ENCODE peak calls at places on chromosomes 4 and X, in seven cellular contexts. R is activated naive CD8-positive, alpha-beta T cell treated with anti-CD3 and anti-CD28 coated beads, Interleukin-2, amount 50 U/mL, for 24 hours; X is astrocyte of the spinal cord; Z is activated CD8-positive, alpha-beta memory T cell treated with anti-CD3 and anti-CD28 coated beads for 1 hour; H is activated T-helper 2 cell treated with anti-CD3 and anti-CD28 coated beads, Interferon-gamma antibody, Interleukin-2, Interleukin-4, amounts not matched to agents 10 μg/mL and 5 μg/mL and 100 μg/mL, durations not matched to agents 14 hours and 24 hours and 36 hours; S is NCI-H748 treated with DMSO at 0.1 percent for 48 hours; C is memory B cell. I is an unnamed sample.

GRCh38 chr4:28357985-28358384 is 1497.3 kb downstream of the STIM2 start:
- DNase-seq in R (no peak), H (no peak), X (no peak), Z (no peak), S (no peak), C (no peak), I (no peak)

GRCh38 chr4:100162027-100162685 is 28.1 kb downstream of the DDIT4L start:
- DNase-seq in Z (no peak), H (no peak), R (no peak), C (no peak), S (no peak), X (no peak), I (no peak)

GRCh38 chr4:612052-612748 is 13.2 kb upstream of the PDE6B start:
- DNase-seq in R (no peak), C (no peak), S (no peak), X (no peak), H (no peak), Z (no peak), I (no peak)

GRCh38 chr4:102338405-102338804 is 6.9 kb downstream of the SLC39A8 start:
- DNase-seq in Z (no peak), X (no peak), H (no peak), S (no peak), C (no peak), R (no peak), I (no peak)

GRCh38 chr4:165563851-165564250 is 185.0 kb downstream of the CPE start:
- DNase-seq in C (no peak), Z (no peak), S (no peak), R (no peak), X (peak), H (no peak), I (no peak)

GRCh38 chr4:145954924-145955339 is 16.3 kb upstream of the ZNF827 start:
- DNase-seq in R (no peak), S (no peak), Z (no peak), H (no peak), C (no peak), X (peak), I (no peak)

GRCh38 chrX:19953145-19953544 is 37.7 kb downstream of the BCLAF3 start:
- DNase-seq in C (no peak), R (no peak), X (no peak), H (no peak), S (no peak), Z (no peak), I (no peak)

GRCh38 chr4:8350326-8350725 is 80.8 kb downstream of the HTRA3 start:
- DNase-seq in X (no peak), R (no peak), Z (no peak), S (no peak), C (no peak), H (no peak), I (no peak)

GRCh38 chr4:87433342-87433741 is 11.0 kb downstream of the NUDT9 start:
- DNase-seq in S (no peak), Z (no peak), H (no peak), R (no peak), X (no peak), C (no peak), I (no peak)

GRCh38 chrX:11470231-11470630 is 177.0 kb downstream of the AMELX start:
- DNase-seq in C (no peak), R (no peak), Z (no peak), H (no peak), S (no peak), X (peak), I (no peak)

GRCh38 chr4:128958194-128958593 is 135.1 kb downstream of the SCLT1 start:
- DNase-seq in H (no peak), S (no peak), Z (no peak), R (no peak), X (no peak), C (no peak), I (no peak)

GRCh38 chr4:55398461-55398860 is 2.7 kb downstream of the TMEM165 start:
- DNase-seq in Z (no peak), R (no peak), S (no peak), C (no peak), X (no peak), H (no peak), I (no peak)

GRCh38 chrX:11239230-11239629 is 54.0 kb upstream of the AMELX start:
- DNase-seq in R (no peak), X (peak), C (no peak), H (no peak), S (peak), Z (no peak), I (no peak)

GRCh38 chr4:62898115-62898514 is 1511.1 kb downstream of the TECRL start:
- DNase-seq in Z (no peak), X (no peak), H (no peak), S (no peak), C (no peak), R (no peak), I (no peak)

GRCh38 chrX:78092296-78092695 is 11.8 kb upstream of the PGK1 start:
- DNase-seq in S (no peak), R (no peak), C (no peak), H (no peak), Z (no peak), X (peak), I (no peak)

GRCh38 chrX:121389976-121390709 is 342.7 kb downstream of the GLUD2 start:
- DNase-seq in H (no peak), S (no peak), R (no peak), C (no peak), X (peak), Z (no peak), I (no peak)

GRCh38 chrX:17017134-17017533 is 70.7 kb downstream of the REPS2 start:
- DNase-seq in H (no peak), C (no peak), X (no peak), Z (no peak), S (no peak), R (no peak), I (no peak)

GRCh38 chrX:129039176-129039575 is 484.1 kb downstream of the SMARCA1 start:
- DNase-seq in S (no peak), H (no peak), R (no peak), Z (no peak), C (no peak), X (no peak), I (no peak)

GRCh38 chr4:5824635-5825034 is 68.3 kb downstream of the CRMP1 start:
- DNase-seq in S (no peak), X (peak), C (no peak), Z (no peak), H (no peak), R (no peak), I (no peak)

GRCh38 chr4:152229782-152230289 is 306.1 kb downstream of the FBXW7 start:
- DNase-seq in Z (no peak), R (no peak), H (no peak), C (no peak), X (no peak), S (no peak), I (no peak)

GRCh38 chr4:172985552-172985951 is 183.1 kb upstream of the GALNT7 start:
- DNase-seq in X (peak), S (no peak), H (no peak), Z (no peak), R (no peak), C (no peak), I (no peak)

GRCh38 chr4:188534917-188535316 is 395.7 kb downstream of the TRIML1 start:
- DNase-seq in Z (no peak), R (no peak), X (no peak), C (no peak), S (no peak), H (no peak), I (no peak)

GRCh38 chr4:149980941-149981340 is 97.3 kb upstream of the DCLK2 start:
- DNase-seq in X (peak), R (peak), H (no peak), Z (no peak), S (peak), C (peak), I (peak)

GRCh38 chrX:42996861-42997260 is 218.9 kb upstream of the PPP1R2C start:
- DNase-seq in R (no peak), Z (no peak), C (no peak), H (no peak), S (no peak), X (no peak), I (no peak)

I was measured in central memory CD4-positive, alpha-beta T cell.